ENCODE peak calls at places on chromosomes 3 and 15, in six cellular contexts. X is stomach, H is Panc1, K is HepG2, M is endothelial cell of umbilical vein, G is breast epithelium. E is an unnamed sample.

GRCh38 chr15:47987908-47988532 is 132.8 kb upstream of the SLC24A5 start:
- DNase-seq in K (peak; percentile 35), H (peak; percentile 8), G (no peak), M (peak; percentile 68), X (no peak), E (peak; percentile 57)

GRCh38 chr3:13700362-13700761 is 151.4 kb downstream of the FBLN2 start:
- DNase-seq in H (no peak), X (no peak), M (no peak), K (no peak), G (no peak), E (no peak)

GRCh38 chr15:31271706-31272557 is 54.7 kb upstream of the KLF13 start:
- DNase-seq in H (no peak), M (no peak), G (peak; percentile 15), K (no peak), X (peak; percentile 7), E (peak; percentile 3)

GRCh38 chr3:173009410-173009809 is 131.6 kb downstream of the SPATA16 start:
- DNase-seq in X (no peak), H (no peak), K (peak; percentile 1), M (no peak), G (no peak), E (no peak)

GRCh38 chr3:195209083-195209835 is 61.7 kb downstream of the XXYLT1 start:
- DNase-seq in M (no peak), X (no peak), H (no peak), G (no peak), K (no peak), E (peak; percentile 3)

GRCh38 chr15:77032647-77033416 is 37.9 kb downstream of the PSTPIP1 start:
- DNase-seq in X (peak; percentile 25), K (no peak), M (no peak), G (peak; percentile 8), H (no peak), E (no peak)

GRCh38 chr3:168865022-168865551 is 769.4 kb upstream of the GOLIM4 start:
- DNase-seq in K (no peak), H (no peak), M (peak; percentile 71), X (no peak), G (no peak), E (no peak)

GRCh38 chr15:77773003-77773402 is 140.3 kb upstream of the LINGO1 start:
- DNase-seq in X (no peak), G (no peak), K (no peak), H (no peak), M (no peak), E (no peak)

GRCh38 chr15:76058714-76059319 is 968 bp upstream of the TMEM266 start:
- DNase-seq in K (peak; percentile 15), M (no peak), G (no peak), X (no peak), H (no peak), E (no peak)

GRCh38 chr3:79154861-79155260 is 612.9 kb downstream of the ROBO1 start:
- DNase-seq in K (no peak), M (no peak), G (no peak), H (no peak), X (no peak), E (no peak)

GRCh38 chr15:88894819-88895767 is at the start of gene HAPLN3:
- DNase-seq in G (no peak), K (no peak), H (no peak), M (peak; percentile 52), X (peak; percentile 49), E (no peak)

GRCh38 chr3:11718582-11719405 is 75.1 kb upstream of the VGLL4 start:
- DNase-seq in G (peak; percentile 42), H (no peak), M (peak; percentile 79), K (peak; percentile 23), X (peak; percentile 69), E (peak; percentile 61)

GRCh38 chr3:141184430-141184829 is 47.2 kb upstream of the PXYLP1 start:
- DNase-seq in M (no peak), G (no peak), K (no peak), H (no peak), X (no peak), E (no peak)

GRCh38 chr15:50854594-50855490 is 53.6 kb upstream of the AP4E1 start:
- DNase-seq in K (peak; percentile 18), X (no peak), G (peak; percentile 38), H (no peak), M (no peak), E (peak; percentile 6)

GRCh38 chr3:10632741-10633140 is 127.4 kb upstream of the ATP2B2 start:
- DNase-seq in K (no peak), M (no peak), X (no peak), G (no peak), H (no peak), E (no peak)

GRCh38 chr3:105868450-105868744 is 415 bp downstream of the CBLB start:
- DNase-seq in G (peak; percentile 41), K (peak; percentile 35), M (no peak), H (no peak), X (peak; percentile 61), E (peak; percentile 38)

GRCh38 chr3:127566801-127567200 is 23.7 kb downstream of the TPRA1 start:
- DNase-seq in H (no peak), M (no peak), G (no peak), X (no peak), K (no peak), E (no peak)

GRCh38 chr15:72503147-72503546 is 29.0 kb downstream of the ARIH1 start:
- DNase-seq in K (no peak), M (no peak), G (no peak), H (no peak), X (no peak), E (no peak)

GRCh38 chr3:196225763-196226364 is 9.5 kb downstream of the SLC51A start:
- DNase-seq in G (no peak), H (no peak), K (no peak), X (no peak), M (no peak), E (no peak)

DNA sequence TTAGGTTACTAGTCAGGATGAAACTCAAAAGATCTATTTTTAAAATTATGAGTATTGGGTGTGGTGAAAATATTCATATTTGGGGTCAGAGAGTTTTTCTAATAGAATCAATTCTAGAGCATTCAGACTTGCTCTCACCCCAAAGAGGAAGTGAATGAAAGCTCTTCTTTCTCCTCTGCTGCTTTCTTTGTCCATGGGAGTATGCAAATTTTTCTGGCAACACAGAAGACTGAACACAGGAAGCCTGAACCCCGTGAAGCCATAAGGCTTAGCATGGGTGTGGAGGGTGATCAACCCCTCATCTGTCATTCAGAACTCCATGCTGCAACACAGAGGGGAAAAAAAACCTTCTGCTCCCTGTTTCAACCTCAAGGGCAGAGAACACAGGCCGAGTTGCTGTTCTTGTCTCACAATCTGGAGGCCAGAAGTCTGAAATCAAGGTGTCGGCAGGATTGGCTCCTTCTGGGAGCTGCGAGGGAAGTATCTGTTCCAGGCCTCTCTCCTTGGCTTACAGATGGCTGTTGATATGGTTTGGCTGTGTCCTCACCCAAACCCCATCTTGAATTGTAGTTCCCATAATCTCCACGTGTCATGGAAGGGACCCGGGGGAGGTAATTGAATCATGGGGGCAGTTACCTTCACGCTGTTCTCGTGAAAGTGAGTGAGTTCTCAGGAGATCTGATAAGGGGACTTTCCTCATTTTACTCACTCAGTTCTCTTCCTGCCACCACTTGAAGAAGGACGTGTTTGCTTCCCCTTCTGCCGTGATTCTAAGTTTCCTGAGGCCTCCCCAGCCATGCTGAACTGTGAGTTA is 33.7 kb upstream of the CD47 start:
- DNase-seq in X (no peak), G (no peak), M (peak; percentile 30), H (no peak), K (no peak), E (no peak)
- TF ChIP-seq POLR2AphosphoS5 in X (no peak), G (no peak), M (no peak), H (no peak), K (no peak), E (no peak)

GRCh38 chr15:92811514-92811913 is 88.6 kb upstream of the CHD2 start:
- DNase-seq in H (no peak), X (no peak), M (no peak), G (peak; percentile 61), K (peak; percentile 68), E (peak; percentile 41)

GRCh38 chr15:92810418-92811138 is 89.5 kb upstream of the CHD2 start:
- DNase-seq in H (no peak), X (no peak), G (peak; percentile 69), M (peak; percentile 42), K (no peak), E (peak; percentile 79)

GRCh38 chr15:92813440-92813839 is 86.7 kb upstream of the CHD2 start:
- DNase-seq in G (no peak), M (no peak), H (no peak), X (no peak), K (no peak), E (no peak)

GRCh38 chr15:92809880-92810361 is 90.2 kb upstream of the CHD2 start:
- DNase-seq in G (peak; percentile 50), X (no peak), H (no peak), M (peak; percentile 55), K (no peak), E (peak; percentile 50)

GRCh38 chr15:92812271-92812670 is 87.9 kb upstream of the CHD2 start:
- DNase-seq in X (no peak), M (no peak), G (no peak), H (no peak), K (no peak), E (no peak)
- H3K4me3 ChIP-seq in X (no peak overlapping the region), M (no peak overlapping the region), G (peak overlapping the region; percentile 67), H (peak overlapping the region; percentile 44), K (no peak overlapping the region), E (peak overlapping the region; percentile 48)

DNA sequence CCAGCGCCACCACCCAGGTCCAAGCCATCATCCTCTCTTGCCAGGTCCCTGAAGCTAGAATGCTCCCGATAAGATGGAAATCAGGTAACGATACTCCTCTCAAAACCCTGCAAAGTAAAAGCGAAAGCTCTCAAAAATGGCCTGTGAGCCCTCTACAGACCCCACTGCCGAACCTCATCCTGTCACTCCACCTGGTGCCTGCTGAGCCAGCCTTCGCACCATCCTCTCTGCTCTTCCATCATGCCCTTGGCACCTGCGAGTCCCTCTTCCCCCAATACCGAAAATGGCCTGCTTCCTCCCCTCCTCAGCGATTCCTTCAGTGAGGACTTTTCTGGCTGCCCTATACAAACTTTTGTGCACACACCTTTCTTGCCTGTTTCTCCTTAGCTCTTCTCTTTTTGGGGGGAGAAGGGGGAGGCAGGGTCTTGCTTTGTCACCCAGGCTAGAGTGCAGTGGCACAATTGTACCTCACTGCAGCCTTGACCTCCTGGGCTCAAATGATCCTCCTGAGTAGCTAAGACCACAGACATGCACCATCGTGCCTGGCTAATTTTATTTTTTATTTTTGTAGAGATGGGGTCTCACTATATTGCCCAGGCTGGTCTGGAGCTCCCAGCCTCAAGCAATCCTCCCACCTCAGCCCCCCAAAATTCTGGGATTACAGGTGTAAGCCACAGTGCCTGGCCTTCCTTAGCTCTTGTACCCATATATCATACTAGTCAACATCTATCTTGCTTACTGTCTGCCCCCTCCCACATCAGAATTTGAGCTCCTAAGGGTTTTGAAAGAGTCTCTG is 3.0 kb downstream of the IDH2 start:
- DNase-seq in K (no peak), H (no peak), M (no peak), G (no peak), X (no peak), E (no peak)
- H3K4me1 ChIP-seq in K (peaks cover 76% of the 10 kb centered on the region), H (peaks cover 64% of the 10 kb centered on the region), M (peaks cover 18% of the 10 kb centered on the region), G (peaks cover 24% of the 10 kb centered on the region), X (peaks cover 89% of the 10 kb centered on the region), E (peaks cover 26% of the 10 kb centered on the region)

DNA sequence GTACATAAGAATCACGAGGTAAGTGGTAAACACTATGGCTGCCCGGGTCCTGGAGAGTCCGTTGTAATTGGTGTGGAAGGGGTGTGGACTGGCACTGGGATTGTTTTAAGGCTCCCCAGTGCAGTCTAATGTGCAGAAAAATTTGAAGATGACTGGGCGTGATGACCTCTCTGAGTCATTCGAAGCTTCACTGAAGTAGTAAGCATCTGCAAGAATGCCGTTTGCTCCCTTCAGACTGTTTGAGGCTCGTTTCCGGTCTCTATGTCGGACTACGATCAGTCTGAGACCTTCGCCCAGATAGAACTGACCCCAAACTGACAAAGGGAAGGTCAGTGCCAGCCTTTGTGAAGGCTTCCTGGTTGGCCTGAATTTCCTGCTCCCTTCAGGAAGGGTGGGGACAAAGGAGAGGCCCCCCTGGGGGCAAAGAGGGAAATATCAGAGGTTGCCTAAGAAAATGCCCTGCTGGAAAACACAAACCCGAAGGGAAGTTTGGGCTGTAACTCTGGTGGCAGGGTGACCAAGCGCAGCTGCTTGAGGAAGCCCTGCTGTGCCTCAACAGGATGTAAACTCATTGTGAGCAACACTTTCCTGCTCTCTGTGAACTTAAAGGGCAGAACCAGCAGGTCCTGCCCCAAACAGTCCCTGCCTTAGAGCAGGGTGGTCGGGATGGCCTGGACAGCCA is 34.6 kb downstream of the BTD start:
- DNase-seq in H (no peak), K (no peak), M (peak; percentile 96), G (no peak), X (no peak), E (no peak)
- TF ChIP-seq POLR2AphosphoS5 in H (no peak), K (no peak), M (peak; percentile 82), G (no peak), X (peak; percentile 13), E (no peak)